ENCODE peak calls at places on chromosomes 2 and 18, in seven cellular contexts. A is mucosa of descending colon, Q is fibroblast of the aortic adventitia, X is OCI-LY7, G is fibroblast of lung, V is ovary, K is left ventricle myocardium inferior. D is an unnamed sample.

GRCh38 chr18:48538531-48539405 is at the start of gene CTIF:
- DNase-seq in A (peak; percentile 99), Q (peak; percentile 97), X (no peak), G (peak; percentile 97), V (peak; percentile 94), K (peak; percentile 97), D (peak; percentile 93)

GRCh38 chr18:79396431-79397287 is 929 bp downstream of the NFATC1 start:
- DNase-seq in A (no peak), Q (peak; percentile 35), X (peak; percentile 61), G (peak; percentile 59), V (peak; percentile 75), K (peak; percentile 66), D (peak; percentile 86)

GRCh38 chr2:231152800-231153557 is 28.1 kb upstream of the HTR2B start:
- DNase-seq in A (no peak), Q (peak; percentile 55), X (no peak), G (peak; percentile 83), V (no peak), K (no peak), D (no peak)

GRCh38 chr2:16392647-16393482 is 272.8 kb downstream of the CYRIA start:
- DNase-seq in A (no peak), Q (no peak), X (no peak), G (no peak), V (no peak), K (no peak), D (no peak)

GRCh38 chr18:34947711-34948125 is 93.5 kb upstream of the MAPRE2 start:
- DNase-seq in A (no peak), Q (peak; percentile 39), X (no peak), G (peak; percentile 55), V (no peak), K (no peak), D (no peak)

GRCh38 chr18:67467188-67467587 is 49.3 kb downstream of the DSEL start:
- DNase-seq in A (no peak), Q (no peak), X (no peak), G (no peak), V (no peak), K (no peak), D (no peak)

GRCh38 chr2:215420471-215420935 is 15.4 kb downstream of the FN1 start:
- DNase-seq in A (no peak), Q (no peak), X (no peak), G (peak; percentile 53), V (no peak), K (no peak), D (no peak)

GRCh38 chr18:60372141-60372540 is 434 bp downstream of the MC4R start:
- DNase-seq in A (no peak), Q (no peak), X (no peak), G (no peak), V (no peak), K (no peak), D (no peak)

DNA sequence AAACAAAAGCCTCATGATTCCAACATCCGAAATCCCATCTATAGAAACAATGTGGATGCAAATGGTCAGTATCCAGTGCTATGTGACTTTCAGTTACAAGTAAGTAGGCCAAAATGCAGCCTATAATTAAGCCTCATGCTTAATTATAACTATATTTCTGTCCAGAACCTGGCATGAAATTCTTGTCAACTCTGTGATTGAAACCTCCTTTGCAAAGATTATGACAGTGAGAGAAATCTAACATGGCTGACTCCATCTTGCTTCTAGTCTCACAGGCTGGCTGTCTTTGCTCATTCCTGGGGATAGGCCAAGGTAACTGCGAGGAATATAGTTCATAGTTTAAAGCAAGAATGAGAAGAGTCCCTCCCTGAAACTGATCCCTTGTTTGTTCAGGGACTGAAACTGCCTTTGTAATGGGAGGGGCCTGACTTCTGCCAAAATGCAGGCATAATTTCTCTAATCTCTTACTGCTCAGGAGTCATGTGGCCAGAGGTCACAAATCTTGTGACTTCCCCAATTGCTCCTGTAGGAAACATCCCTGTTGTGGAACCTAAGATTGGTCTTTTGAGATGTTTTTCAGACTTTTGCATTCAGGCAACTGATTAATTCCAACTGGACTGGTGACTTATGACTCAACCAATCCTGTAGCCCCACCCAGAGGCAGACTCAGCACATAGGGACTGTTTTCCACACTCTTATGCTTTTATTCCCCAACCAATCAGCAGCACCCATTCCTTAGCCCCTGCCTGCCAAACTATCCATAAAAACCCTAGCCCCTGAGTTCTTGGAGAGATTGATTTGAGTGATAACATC is 84.5 kb upstream of the TLK1 start:
- DNase-seq in A (peak; percentile 4), Q (peak; percentile 58), X (peak; percentile 25), G (peak; percentile 30), V (no peak), K (no peak), D (no peak)
- TF ChIP-seq CTCF in A (no peak), Q (no peak), X (peak; percentile 11), G (no peak), V (no peak), K (no peak), D (no peak)

DNA sequence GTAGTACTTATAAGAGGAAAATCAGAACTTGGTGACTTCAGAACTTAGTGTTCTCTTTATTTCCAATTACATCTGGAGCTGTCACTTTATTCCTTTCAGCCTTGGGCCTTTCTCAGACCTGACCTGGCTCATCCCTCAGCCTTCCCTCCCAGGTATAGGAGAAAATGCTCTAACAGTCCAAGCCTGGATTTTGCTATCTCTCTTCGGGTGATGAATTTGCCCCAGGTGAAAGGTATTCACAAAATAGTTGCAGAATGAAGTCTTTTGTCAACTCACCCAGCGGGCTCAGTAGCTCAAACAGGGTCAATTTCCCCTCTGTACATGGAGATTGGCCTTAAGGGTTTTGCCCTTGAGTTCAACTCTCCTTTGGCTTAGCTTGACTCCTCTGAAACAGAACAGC is 12.0 kb downstream of the NRP2 start:
- DNase-seq in A (no peak), Q (no peak), X (no peak), G (no peak), V (no peak), K (no peak), D (no peak)
- TF ChIP-seq CTCF in A (no peak), Q (no peak), X (no peak), G (no peak), V (no peak), K (no peak), D (no peak)

DNA sequence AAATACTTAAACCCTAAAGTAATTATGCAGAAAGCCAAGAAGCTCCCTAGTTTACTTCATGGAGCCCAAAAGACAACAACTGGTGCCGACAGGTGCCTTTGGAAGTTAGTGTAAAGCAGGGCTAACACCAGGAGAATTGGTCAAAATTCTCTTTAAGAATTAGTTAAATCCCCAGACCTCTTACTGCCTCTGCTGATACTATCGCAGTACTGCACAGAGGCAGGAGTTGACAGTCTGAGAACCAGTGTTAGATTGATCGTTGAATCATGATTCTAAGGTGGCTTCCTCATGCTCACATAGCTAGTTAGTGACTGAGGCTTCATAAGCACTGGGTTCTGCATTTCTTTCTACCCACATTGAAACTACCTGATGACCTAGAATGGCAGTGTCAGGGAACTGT is 445.0 kb downstream of the XIRP2 start:
- DNase-seq in A (no peak), Q (no peak), X (no peak), G (no peak), V (no peak), K (no peak), D (no peak)
- TF ChIP-seq CTCF in A (no peak), Q (no peak), X (no peak), G (peak; percentile 25), V (no peak), K (peak; percentile 10), D (no peak)

GRCh38 chr2:46365913-46366674 is 68.9 kb downstream of the EPAS1 start:
- DNase-seq in A (no peak), Q (peak; percentile 28), X (no peak), G (peak; percentile 13), V (no peak), K (no peak), D (no peak)
- TF ChIP-seq CTCF in A (no peak), Q (peak; percentile 64), X (peak; percentile 59), G (peak; percentile 68), V (peak; percentile 26), K (peak; percentile 49), D (peak; percentile 10)

DNA sequence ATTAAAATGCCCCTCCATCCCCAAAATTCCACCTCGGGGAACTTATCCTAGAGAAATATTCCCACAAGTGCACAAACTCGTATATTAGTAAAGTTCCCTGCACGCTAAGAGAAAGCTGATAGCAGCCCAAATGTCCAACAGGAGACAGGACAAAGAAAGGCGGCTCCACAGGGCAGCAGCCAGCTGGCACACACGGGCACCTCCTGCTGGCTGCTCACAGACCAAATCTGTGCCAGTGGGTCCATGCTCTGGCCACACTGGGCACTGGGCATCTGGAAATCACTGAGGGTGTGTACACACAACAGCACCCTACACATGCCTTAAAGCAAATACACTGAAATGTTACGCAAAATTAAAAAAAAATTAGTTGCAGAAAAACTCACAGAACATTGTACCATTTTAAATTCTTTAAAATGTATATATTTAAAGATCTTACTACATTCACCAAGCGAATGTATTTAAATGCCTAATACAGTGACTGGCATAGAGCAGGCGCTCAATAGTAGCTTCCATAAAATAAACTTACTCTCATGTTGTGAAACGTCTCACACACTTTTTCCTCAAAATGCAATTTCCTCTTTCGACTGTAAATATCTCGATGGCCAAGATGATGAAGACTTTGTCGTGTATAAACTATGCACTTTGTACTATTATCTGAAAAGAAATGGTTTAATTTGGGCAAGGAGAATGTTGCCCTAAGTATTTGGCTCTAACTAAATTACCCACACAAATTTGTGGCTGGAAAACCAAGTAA is 19.4 kb downstream of the ZNF516 start:
- DNase-seq in A (no peak), Q (no peak), X (no peak), G (peak; percentile 16), V (no peak), K (no peak), D (no peak)
- TF ChIP-seq CTCF in A (no peak), Q (no peak), X (no peak), G (no peak), V (no peak), K (no peak), D (no peak)

DNA sequence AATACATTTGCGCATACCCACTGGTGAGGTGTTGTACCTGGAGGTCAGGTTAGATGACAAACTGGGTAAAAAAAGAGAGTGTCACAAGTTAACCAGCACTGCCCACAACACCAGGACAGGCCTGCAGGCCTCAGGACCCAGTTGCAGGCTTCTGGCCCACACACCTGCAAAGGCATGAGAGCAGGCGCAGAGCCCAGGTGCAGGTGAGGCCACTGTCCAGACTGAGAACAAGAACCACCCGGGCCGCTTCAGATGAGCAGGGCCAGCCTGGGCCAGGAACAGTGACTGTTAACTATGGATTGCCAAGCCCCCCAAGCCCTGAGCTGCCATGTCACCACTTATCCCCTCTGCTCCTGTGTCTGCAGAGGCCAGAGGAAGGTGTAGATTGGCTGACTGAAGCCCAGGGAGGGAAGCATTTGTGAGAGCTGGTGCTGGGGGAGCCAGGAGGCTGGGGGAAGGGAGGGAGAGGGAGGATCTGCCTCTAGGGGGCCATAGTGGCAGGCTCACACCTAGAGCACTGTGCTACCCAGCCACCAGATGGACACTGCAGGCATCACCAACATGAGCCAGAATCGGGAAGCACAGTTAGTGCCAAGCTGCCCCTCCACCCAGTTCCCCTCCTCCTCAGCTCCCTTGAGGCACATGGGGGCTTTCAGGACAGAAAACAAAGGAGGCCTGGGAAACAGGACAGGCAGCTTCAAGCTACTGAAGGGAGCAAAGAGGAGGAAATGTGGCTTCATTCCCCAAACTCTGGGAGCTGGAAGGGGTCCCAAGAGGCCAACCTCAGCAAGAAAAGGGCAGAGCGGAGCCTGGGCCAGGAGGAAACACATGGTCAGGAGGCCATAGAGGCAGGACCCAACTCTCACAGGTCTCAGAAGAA is 35.4 kb downstream of the SFXN5 start:
- DNase-seq in A (no peak), Q (no peak), X (peak; percentile 6), G (no peak), V (no peak), K (no peak), D (no peak)
- TF ChIP-seq CTCF in A (no peak), Q (no peak), X (peak; percentile 38), G (no peak), V (no peak), K (no peak), D (no peak)

D was measured in GM20000.